ENCODE peak calls at places on chromosomes 7 and 10, in ten cellular contexts. One of them, this sample, is unnamed.
A peak's percentile ranks its signal among the peaks of the same experiment; 100 is the strongest.

GRCh38 chr7:155291045-155291530 is 6.6 kb upstream of the INSIG1 start:
- DNase-seq in neural progenitor cell: no peak
- DNase-seq in Peyer's patch: peak; percentile 85
- DNase-seq in ascending aorta: no peak
- DNase-seq in AG09319: no peak
- DNase-seq in IMR-90: peak; percentile 66
- DNase-seq in GM12864: no peak
- DNase-seq in CD4-positive, alpha-beta T cell: no peak
- DNase-seq in astrocyte of the spinal cord: peak; percentile 38
- DNase-seq in fibroblast of mammary gland: peak; percentile 87
- DNase-seq in this sample: peak; percentile 52

GRCh38 chr10:69867699-69868558 is 66.2 kb downstream of the COL13A1 start:
- DNase-seq in IMR-90: no peak
- DNase-seq in fibroblast of mammary gland: no peak
- DNase-seq in ascending aorta: no peak
- DNase-seq in neural progenitor cell: peak; percentile 63
- DNase-seq in CD4-positive, alpha-beta T cell: no peak
- DNase-seq in Peyer's patch: peak; percentile 54
- DNase-seq in AG09319: no peak
- DNase-seq in astrocyte of the spinal cord: no peak
- DNase-seq in GM12864: no peak
- DNase-seq in this sample: no peak

GRCh38 chr7:79880312-79880711 is 254.3 kb upstream of the GNAI1 start:
- DNase-seq in neural progenitor cell: peak; percentile 9
- DNase-seq in fibroblast of mammary gland: no peak
- DNase-seq in AG09319: no peak
- DNase-seq in GM12864: no peak
- DNase-seq in IMR-90: no peak
- DNase-seq in Peyer's patch: no peak
- DNase-seq in astrocyte of the spinal cord: no peak
- DNase-seq in CD4-positive, alpha-beta T cell: no peak
- DNase-seq in ascending aorta: no peak
- DNase-seq in this sample: no peak

GRCh38 chr7:95104739-95105138 is 197.3 kb downstream of the PPP1R9A start:
- DNase-seq in fibroblast of mammary gland: peak; percentile 37
- DNase-seq in AG09319: no peak
- DNase-seq in GM12864: no peak
- DNase-seq in ascending aorta: no peak
- DNase-seq in IMR-90: no peak
- DNase-seq in Peyer's patch: no peak
- DNase-seq in astrocyte of the spinal cord: peak; percentile 19
- DNase-seq in neural progenitor cell: no peak
- DNase-seq in CD4-positive, alpha-beta T cell: no peak
- DNase-seq in this sample: no peak

GRCh38 chr7:35424869-35425495 is 171.1 kb upstream of the TBX20 start:
- DNase-seq in CD4-positive, alpha-beta T cell: peak; percentile 24
- DNase-seq in neural progenitor cell: peak; percentile 74
- DNase-seq in GM12864: peak; percentile 15
- DNase-seq in ascending aorta: no peak
- DNase-seq in IMR-90: peak; percentile 43
- DNase-seq in AG09319: peak; percentile 8
- DNase-seq in fibroblast of mammary gland: peak; percentile 49
- DNase-seq in Peyer's patch: peak; percentile 64
- DNase-seq in astrocyte of the spinal cord: peak; percentile 49
- DNase-seq in this sample: peak; percentile 36

GRCh38 chr10:113947138-113948011 is 92.9 kb downstream of the NHLRC2 start:
- DNase-seq in neural progenitor cell: no peak
- DNase-seq in AG09319: no peak
- DNase-seq in IMR-90: no peak
- DNase-seq in fibroblast of mammary gland: no peak
- DNase-seq in CD4-positive, alpha-beta T cell: no peak
- DNase-seq in ascending aorta: no peak
- DNase-seq in Peyer's patch: peak; percentile 57
- DNase-seq in astrocyte of the spinal cord: peak; percentile 11
- DNase-seq in GM12864: no peak
- DNase-seq in this sample: no peak

GRCh38 chr10:58965855-58966254 is 210.6 kb upstream of the PHYHIPL start:
- DNase-seq in neural progenitor cell: no peak
- DNase-seq in astrocyte of the spinal cord: no peak
- DNase-seq in Peyer's patch: no peak
- DNase-seq in CD4-positive, alpha-beta T cell: no peak
- DNase-seq in ascending aorta: no peak
- DNase-seq in AG09319: no peak
- DNase-seq in GM12864: no peak
- DNase-seq in IMR-90: no peak
- DNase-seq in fibroblast of mammary gland: no peak
- DNase-seq in this sample: no peak

GRCh38 chr10:21092683-21093524 is 195.8 kb upstream of the NEBL start:
- DNase-seq in neural progenitor cell: no peak
- DNase-seq in astrocyte of the spinal cord: no peak
- DNase-seq in IMR-90: no peak
- DNase-seq in Peyer's patch: no peak
- DNase-seq in fibroblast of mammary gland: peak; percentile 30
- DNase-seq in AG09319: no peak
- DNase-seq in GM12864: no peak
- DNase-seq in CD4-positive, alpha-beta T cell: no peak
- DNase-seq in ascending aorta: no peak
- DNase-seq in this sample: no peak

GRCh38 chr7:28984631-28985030 is 26.5 kb upstream of the TRIL start:
- DNase-seq in CD4-positive, alpha-beta T cell: no peak
- DNase-seq in IMR-90: peak; percentile 85
- DNase-seq in astrocyte of the spinal cord: peak; percentile 91
- DNase-seq in GM12864: no peak
- DNase-seq in neural progenitor cell: peak; percentile 65
- DNase-seq in fibroblast of mammary gland: peak; percentile 90
- DNase-seq in ascending aorta: no peak
- DNase-seq in AG09319: peak; percentile 67
- DNase-seq in Peyer's patch: peak; percentile 51
- DNase-seq in this sample: peak; percentile 78

GRCh38 chr10:105993609-105994008 is 1170.9 kb downstream of the SORCS1 start:
- DNase-seq in astrocyte of the spinal cord: no peak
- DNase-seq in Peyer's patch: no peak
- DNase-seq in fibroblast of mammary gland: no peak
- DNase-seq in IMR-90: no peak
- DNase-seq in neural progenitor cell: no peak
- DNase-seq in AG09319: no peak
- DNase-seq in GM12864: no peak
- DNase-seq in ascending aorta: no peak
- DNase-seq in CD4-positive, alpha-beta T cell: no peak
- DNase-seq in this sample: no peak

GRCh38 chr10:132238371-132239125 is 51.8 kb downstream of the DPYSL4 start:
- DNase-seq in fibroblast of mammary gland: no peak
- DNase-seq in IMR-90: no peak
- DNase-seq in Peyer's patch: no peak
- DNase-seq in GM12864: no peak
- DNase-seq in ascending aorta: no peak
- DNase-seq in AG09319: no peak
- DNase-seq in CD4-positive, alpha-beta T cell: no peak
- DNase-seq in astrocyte of the spinal cord: no peak
- DNase-seq in neural progenitor cell: no peak
- DNase-seq in this sample: no peak

GRCh38 chr10:71970331-71970730 is 6.1 kb downstream of the CHST3 start:
- DNase-seq in neural progenitor cell: peak; percentile 78
- DNase-seq in CD4-positive, alpha-beta T cell: no peak
- DNase-seq in ascending aorta: no peak
- DNase-seq in Peyer's patch: no peak
- DNase-seq in astrocyte of the spinal cord: peak; percentile 37
- DNase-seq in GM12864: no peak
- DNase-seq in IMR-90: no peak
- DNase-seq in AG09319: no peak
- DNase-seq in fibroblast of mammary gland: no peak
- DNase-seq in this sample: no peak

GRCh38 chr7:117896339-117896738 is 23.1 kb upstream of the CTTNBP2 start:
- DNase-seq in IMR-90: no peak
- DNase-seq in ascending aorta: no peak
- DNase-seq in Peyer's patch: no peak
- DNase-seq in neural progenitor cell: no peak
- DNase-seq in AG09319: no peak
- DNase-seq in fibroblast of mammary gland: no peak
- DNase-seq in GM12864: no peak
- DNase-seq in CD4-positive, alpha-beta T cell: no peak
- DNase-seq in astrocyte of the spinal cord: no peak
- DNase-seq in this sample: no peak

GRCh38 chr10:101353692-101354583 is at the start of gene BTRC:
- DNase-seq in ascending aorta: peak; percentile 94
- DNase-seq in GM12864: peak; percentile 98
- DNase-seq in CD4-positive, alpha-beta T cell: peak; percentile 90
- DNase-seq in fibroblast of mammary gland: peak; percentile 99
- DNase-seq in AG09319: peak; percentile 97
- DNase-seq in IMR-90: peak; percentile 99
- DNase-seq in Peyer's patch: peak; percentile 99
- DNase-seq in astrocyte of the spinal cord: peak; percentile 100
- DNase-seq in neural progenitor cell: peak; percentile 99
- DNase-seq in this sample: peak; percentile 99

GRCh38 chr7:28480595-28480994 is 68.3 kb downstream of the CREB5 start:
- DNase-seq in GM12864: no peak
- DNase-seq in fibroblast of mammary gland: no peak
- DNase-seq in Peyer's patch: no peak
- DNase-seq in AG09319: no peak
- DNase-seq in ascending aorta: no peak
- DNase-seq in neural progenitor cell: no peak
- DNase-seq in IMR-90: no peak
- DNase-seq in CD4-positive, alpha-beta T cell: no peak
- DNase-seq in astrocyte of the spinal cord: no peak
- DNase-seq in this sample: no peak

GRCh38 chr10:73076361-73077183 is 20.1 kb downstream of the P4HA1 start:
- DNase-seq in IMR-90: peak; percentile 85
- DNase-seq in fibroblast of mammary gland: peak; percentile 84
- DNase-seq in astrocyte of the spinal cord: peak; percentile 80
- DNase-seq in Peyer's patch: peak; percentile 57
- DNase-seq in neural progenitor cell: no peak
- DNase-seq in GM12864: no peak
- DNase-seq in CD4-positive, alpha-beta T cell: no peak
- DNase-seq in AG09319: no peak
- DNase-seq in ascending aorta: no peak
- DNase-seq in this sample: peak; percentile 53

DNA sequence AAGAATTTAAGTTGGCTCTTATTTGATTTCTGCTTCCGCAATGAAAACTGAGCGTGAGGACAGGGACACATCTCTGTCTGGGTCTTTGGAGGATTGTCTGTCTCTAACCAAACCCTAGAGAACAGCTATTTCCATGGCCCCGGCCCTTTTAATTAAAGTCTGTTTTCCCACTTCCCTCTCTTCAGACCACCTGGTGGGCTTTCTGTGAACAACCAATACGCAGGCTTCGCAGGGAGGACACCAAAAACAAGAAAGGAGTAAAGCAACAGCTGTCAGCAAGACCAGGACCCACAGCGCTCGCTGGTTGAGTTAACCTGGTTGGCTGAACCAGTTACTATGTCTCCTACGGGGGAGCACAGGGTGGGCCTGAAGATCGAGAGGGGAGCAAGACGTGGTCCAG is 217.1 kb upstream of the FRMD4A start:
- DNase-seq in GM12864: no peak
- DNase-seq in Peyer's patch: no peak
- DNase-seq in ascending aorta: no peak
- DNase-seq in astrocyte of the spinal cord: no peak
- DNase-seq in CD4-positive, alpha-beta T cell: no peak
- DNase-seq in neural progenitor cell: peak; percentile 73
- DNase-seq in IMR-90: no peak
- DNase-seq in fibroblast of mammary gland: no peak
- DNase-seq in AG09319: no peak
- DNase-seq in this sample: no peak
- TF ChIP-seq CTCF in GM12864: no peak
- TF ChIP-seq CTCF in Peyer's patch: no peak
- TF ChIP-seq CTCF in ascending aorta: no peak
- TF ChIP-seq CTCF in astrocyte of the spinal cord: peak; percentile 25
- TF ChIP-seq CTCF in CD4-positive, alpha-beta T cell: no peak
- TF ChIP-seq CTCF in neural progenitor cell: peak; percentile 42
- TF ChIP-seq CTCF in IMR-90: no peak
- TF ChIP-seq CTCF in fibroblast of mammary gland: no peak
- TF ChIP-seq CTCF in AG09319: no peak
- TF ChIP-seq CTCF in this sample: peak; percentile 31

DNA sequence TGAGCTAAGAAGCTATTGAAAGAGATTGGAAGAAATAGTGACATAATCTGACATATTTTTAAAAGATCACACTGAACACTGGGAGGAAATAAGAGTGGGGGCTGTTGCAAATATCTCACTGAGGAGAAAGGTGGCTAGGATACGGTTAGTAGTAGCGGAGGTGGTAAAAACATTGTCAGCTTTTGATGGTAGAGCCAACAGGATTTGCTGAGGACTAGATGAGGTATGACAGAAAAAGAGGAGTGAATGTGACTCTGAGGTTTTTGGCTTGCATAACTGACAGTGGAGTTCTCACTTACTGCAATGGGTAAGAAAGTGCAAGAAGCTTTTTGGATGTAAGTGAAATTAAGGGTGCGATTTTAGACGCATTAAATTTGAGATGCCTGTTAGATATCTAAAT is 102.0 kb upstream of the MBL2 start:
- DNase-seq in GM12864: no peak
- DNase-seq in ascending aorta: no peak
- DNase-seq in astrocyte of the spinal cord: no peak
- DNase-seq in CD4-positive, alpha-beta T cell: no peak
- DNase-seq in AG09319: no peak
- DNase-seq in fibroblast of mammary gland: no peak
- DNase-seq in neural progenitor cell: no peak
- DNase-seq in IMR-90: no peak
- DNase-seq in Peyer's patch: no peak
- DNase-seq in this sample: no peak
- TF ChIP-seq CTCF in GM12864: no peak
- TF ChIP-seq CTCF in ascending aorta: no peak
- TF ChIP-seq CTCF in astrocyte of the spinal cord: no peak
- TF ChIP-seq CTCF in CD4-positive, alpha-beta T cell: no peak
- TF ChIP-seq CTCF in AG09319: no peak
- TF ChIP-seq CTCF in fibroblast of mammary gland: no peak
- TF ChIP-seq CTCF in neural progenitor cell: no peak
- TF ChIP-seq CTCF in IMR-90: no peak
- TF ChIP-seq CTCF in Peyer's patch: no peak
- TF ChIP-seq CTCF in this sample: no peak

GRCh38 chr7:158076656-158077055 is 511.0 kb downstream of the PTPRN2 start:
- DNase-seq in ascending aorta: no peak
- DNase-seq in astrocyte of the spinal cord: no peak
- DNase-seq in IMR-90: no peak
- DNase-seq in GM12864: no peak
- DNase-seq in CD4-positive, alpha-beta T cell: no peak
- DNase-seq in fibroblast of mammary gland: no peak
- DNase-seq in Peyer's patch: no peak
- DNase-seq in neural progenitor cell: no peak
- DNase-seq in AG09319: no peak
- DNase-seq in this sample: no peak
- TF ChIP-seq CTCF in ascending aorta: no peak
- TF ChIP-seq CTCF in astrocyte of the spinal cord: no peak
- TF ChIP-seq CTCF in IMR-90: no peak
- TF ChIP-seq CTCF in GM12864: no peak
- TF ChIP-seq CTCF in CD4-positive, alpha-beta T cell: no peak
- TF ChIP-seq CTCF in fibroblast of mammary gland: no peak
- TF ChIP-seq CTCF in Peyer's patch: no peak
- TF ChIP-seq CTCF in neural progenitor cell: no peak
- TF ChIP-seq CTCF in AG09319: no peak
- TF ChIP-seq CTCF in this sample: no peak

DNA sequence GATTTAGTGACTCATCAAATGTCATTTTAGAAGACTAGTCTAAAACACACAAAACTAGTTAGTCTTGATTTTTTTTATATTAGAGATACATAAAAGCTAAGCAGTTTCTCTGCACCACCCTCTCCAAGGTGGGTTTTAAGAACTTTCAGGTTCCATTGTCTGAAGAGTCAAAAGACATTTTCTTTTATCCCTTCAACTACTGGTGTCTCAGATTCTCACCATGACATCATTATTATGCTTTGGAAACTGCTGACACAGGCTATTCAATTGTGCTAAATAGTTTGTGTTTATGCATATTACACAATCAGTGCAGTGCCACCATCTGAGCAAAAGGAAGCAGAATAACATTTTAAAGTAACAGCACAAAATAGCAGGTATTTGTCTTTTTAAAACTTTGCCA is 52.2 kb downstream of the IGF2BP3 start:
- DNase-seq in neural progenitor cell: no peak
- DNase-seq in fibroblast of mammary gland: peak; percentile 53
- DNase-seq in astrocyte of the spinal cord: peak; percentile 62
- DNase-seq in AG09319: peak; percentile 8
- DNase-seq in CD4-positive, alpha-beta T cell: no peak
- DNase-seq in Peyer's patch: no peak
- DNase-seq in ascending aorta: no peak
- DNase-seq in IMR-90: peak; percentile 66
- DNase-seq in GM12864: no peak
- DNase-seq in this sample: peak; percentile 14
- TF ChIP-seq CTCF in neural progenitor cell: no peak
- TF ChIP-seq CTCF in fibroblast of mammary gland: no peak
- TF ChIP-seq CTCF in astrocyte of the spinal cord: no peak
- TF ChIP-seq CTCF in AG09319: no peak
- TF ChIP-seq CTCF in CD4-positive, alpha-beta T cell: no peak
- TF ChIP-seq CTCF in Peyer's patch: no peak
- TF ChIP-seq CTCF in ascending aorta: no peak
- TF ChIP-seq CTCF in IMR-90: peak; percentile 1
- TF ChIP-seq CTCF in GM12864: no peak
- TF ChIP-seq CTCF in this sample: no peak

This sample was measured in HFFc6.